ENCODE peak calls at places on chromosomes 12 and 14, in four cellular contexts. One of them, this sample, is unnamed. For H3K4me1, the result is how much of the 10 kb centered on the place peaks cover.

GRCh38 chr14:81533212-81533535 is 479 bp downstream of the SEL1L start:
- DNase-seq in CD4-positive, alpha-beta memory T cell: no peak
- DNase-seq in heart left ventricle: no peak
- DNase-seq in H1: no peak
- DNase-seq in this sample: no peak

GRCh38 chr12:132379576-132379975 is 50.2 kb upstream of the GALNT9 start:
- DNase-seq in H1: no peak
- DNase-seq in CD4-positive, alpha-beta memory T cell: no peak
- DNase-seq in heart left ventricle: no peak
- DNase-seq in this sample: no peak

GRCh38 chr12:127113945-127114344 is 1153.0 kb upstream of the TMEM132C start:
- DNase-seq in heart left ventricle: no peak
- DNase-seq in CD4-positive, alpha-beta memory T cell: no peak
- DNase-seq in H1: no peak
- DNase-seq in this sample: no peak

GRCh38 chr14:31336646-31337045 is 83.7 kb downstream of the HEATR5A start:
- DNase-seq in heart left ventricle: no peak
- DNase-seq in CD4-positive, alpha-beta memory T cell: no peak
- DNase-seq in H1: no peak
- DNase-seq in this sample: no peak

GRCh38 chr14:87149583-87150354 is 843.2 kb downstream of the GALC start:
- DNase-seq in CD4-positive, alpha-beta memory T cell: no peak
- DNase-seq in heart left ventricle: no peak
- DNase-seq in H1: peak
- DNase-seq in this sample: no peak

GRCh38 chr14:93090826-93091583 is 24.7 kb downstream of the ITPK1 start:
- DNase-seq in heart left ventricle: no peak
- DNase-seq in H1: no peak
- DNase-seq in CD4-positive, alpha-beta memory T cell: no peak
- DNase-seq in this sample: peak

GRCh38 chr12:6839482-6840201 is 1.1 kb upstream of the GNB3 start:
- DNase-seq in H1: no peak
- DNase-seq in CD4-positive, alpha-beta memory T cell: no peak
- DNase-seq in heart left ventricle: no peak
- DNase-seq in this sample: no peak

GRCh38 chr12:1398673-1399072 is 195.7 kb downstream of the FBXL14 start:
- DNase-seq in H1: no peak
- DNase-seq in heart left ventricle: no peak
- DNase-seq in CD4-positive, alpha-beta memory T cell: no peak
- DNase-seq in this sample: no peak

GRCh38 chr12:59036341-59036740 is 116.0 kb upstream of the LRIG3 start:
- DNase-seq in heart left ventricle: no peak
- DNase-seq in H1: no peak
- DNase-seq in CD4-positive, alpha-beta memory T cell: no peak
- DNase-seq in this sample: no peak

GRCh38 chr12:131643581-131644452 is 67.1 kb upstream of the SFSWAP start:
- DNase-seq in CD4-positive, alpha-beta memory T cell: no peak
- DNase-seq in H1: no peak
- DNase-seq in heart left ventricle: no peak
- DNase-seq in this sample: no peak

GRCh38 chr14:73754911-73755360 is 40.8 kb upstream of the PNMA1 start:
- DNase-seq in CD4-positive, alpha-beta memory T cell: no peak
- DNase-seq in heart left ventricle: no peak
- DNase-seq in H1: no peak
- DNase-seq in this sample: peak

GRCh38 chr12:64522807-64523206 is 70.9 kb downstream of the TBK1 start:
- DNase-seq in H1: no peak
- DNase-seq in CD4-positive, alpha-beta memory T cell: no peak
- DNase-seq in heart left ventricle: no peak
- DNase-seq in this sample: no peak

GRCh38 chr14:32939254-32940065 is 781 bp downstream of the NPAS3 start:
- DNase-seq in H1: no peak
- DNase-seq in CD4-positive, alpha-beta memory T cell: no peak
- DNase-seq in heart left ventricle: peak
- DNase-seq in this sample: peak

GRCh38 chr14:90536092-90536491 is 139.3 kb downstream of the CALM1 start:
- DNase-seq in H1: no peak
- DNase-seq in heart left ventricle: peak
- DNase-seq in CD4-positive, alpha-beta memory T cell: no peak
- DNase-seq in this sample: no peak

GRCh38 chr12:101407054-101407437 is 526 bp downstream of the ARL1 start:
- DNase-seq in CD4-positive, alpha-beta memory T cell: peak
- DNase-seq in heart left ventricle: no peak
- DNase-seq in H1: no peak
- DNase-seq in this sample: no peak

GRCh38 chr14:97408937-97409860 is 612.0 kb downstream of the VRK1 start:
- DNase-seq in CD4-positive, alpha-beta memory T cell: peak
- DNase-seq in H1: no peak
- DNase-seq in heart left ventricle: no peak
- DNase-seq in this sample: no peak

GRCh38 chr14:65817011-65817410 is 404.5 kb downstream of the FUT8 start:
- DNase-seq in CD4-positive, alpha-beta memory T cell: no peak
- DNase-seq in H1: no peak
- DNase-seq in heart left ventricle: no peak
- DNase-seq in this sample: no peak

GRCh38 chr14:101704140-101704539 is 57.4 kb upstream of the PPP2R5C start:
- DNase-seq in CD4-positive, alpha-beta memory T cell: peak
- DNase-seq in heart left ventricle: no peak
- DNase-seq in H1: no peak
- DNase-seq in this sample: no peak

GRCh38 chr12:77064891-77065360 is 443 bp downstream of the E2F7 start:
- DNase-seq in H1: no peak
- DNase-seq in heart left ventricle: no peak
- DNase-seq in CD4-positive, alpha-beta memory T cell: no peak
- DNase-seq in this sample: peak

GRCh38 chr14:100529561-100530031 is 57.6 kb downstream of the BEGAIN start:
- DNase-seq in CD4-positive, alpha-beta memory T cell: no peak
- DNase-seq in heart left ventricle: no peak
- DNase-seq in H1: no peak
- DNase-seq in this sample: peak

GRCh38 chr14:22542360-22542759 is 46.7 kb downstream of the DAD1 start:
- DNase-seq in CD4-positive, alpha-beta memory T cell: no peak
- DNase-seq in H1: no peak
- DNase-seq in heart left ventricle: no peak
- DNase-seq in this sample: no peak

GRCh38 chr14:99853206-99853605 is 60.0 kb downstream of the EML1 start:
- DNase-seq in CD4-positive, alpha-beta memory T cell: no peak
- DNase-seq in heart left ventricle: no peak
- DNase-seq in H1: no peak
- DNase-seq in this sample: no peak

GRCh38 chr12:52950553-52950952 is 1.6 kb downstream of the KRT18 start:
- DNase-seq in H1: no peak
- DNase-seq in heart left ventricle: no peak
- DNase-seq in CD4-positive, alpha-beta memory T cell: no peak
- DNase-seq in this sample: no peak

GRCh38 chr12:52951640-52952039 is 2.7 kb downstream of the KRT18 start:
- DNase-seq in CD4-positive, alpha-beta memory T cell: no peak
- DNase-seq in H1: no peak
- DNase-seq in heart left ventricle: no peak
- DNase-seq in this sample: no peak

GRCh38 chr12:52951126-52951525 is 2.2 kb downstream of the KRT18 start:
- DNase-seq in CD4-positive, alpha-beta memory T cell: no peak
- DNase-seq in heart left ventricle: no peak
- DNase-seq in H1: no peak
- DNase-seq in this sample: no peak

GRCh38 chr12:52952082-52952801 is 3.3 kb downstream of the KRT18 start:
- DNase-seq in heart left ventricle: no peak
- DNase-seq in H1: no peak
- DNase-seq in CD4-positive, alpha-beta memory T cell: no peak
- DNase-seq in this sample: no peak

DNA sequence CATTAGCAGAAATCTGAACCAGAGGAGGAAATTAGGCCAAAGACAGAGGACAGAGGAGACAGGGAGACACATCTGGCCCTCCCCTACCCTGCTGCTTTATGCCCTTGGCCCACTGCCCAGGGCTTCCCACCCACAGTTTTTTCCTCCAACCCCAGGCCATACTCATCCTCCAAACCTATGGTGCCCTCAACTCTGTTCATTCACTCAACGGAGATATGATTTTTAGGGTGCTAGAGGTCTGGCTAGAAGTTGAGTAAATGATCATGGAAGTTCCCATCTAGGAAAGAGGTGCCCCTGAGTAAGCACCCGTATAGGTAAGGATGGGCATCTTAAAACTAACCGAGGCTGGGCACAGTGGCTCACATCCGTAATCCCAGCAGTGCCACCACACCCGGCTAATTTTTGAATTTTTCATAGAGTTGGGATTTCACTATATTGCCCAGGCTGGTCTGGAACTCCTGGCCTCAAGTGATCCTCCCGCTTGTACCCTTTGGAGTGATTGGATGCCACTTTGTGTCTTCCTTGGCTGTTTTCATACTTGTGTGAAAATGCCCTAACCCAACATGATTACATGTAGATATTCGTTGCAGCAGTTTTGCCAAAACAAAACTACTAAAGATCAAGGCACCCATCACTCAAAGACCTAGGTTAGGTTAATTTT is 4.4 kb downstream of the KRT18 start:
- DNase-seq in H1: no peak
- DNase-seq in CD4-positive, alpha-beta memory T cell: no peak
- DNase-seq in heart left ventricle: no peak
- DNase-seq in this sample: no peak
- H3K27ac ChIP-seq in H1: no peak
- H3K27ac ChIP-seq in CD4-positive, alpha-beta memory T cell: no peak
- H3K27ac ChIP-seq in heart left ventricle: no peak
- H3K27ac ChIP-seq in this sample: no peak

GRCh38 chr12:24615967-24616411 is 332.9 kb downstream of the BCAT1 start:
- DNase-seq in heart left ventricle: no peak
- DNase-seq in CD4-positive, alpha-beta memory T cell: no peak
- DNase-seq in H1: no peak
- DNase-seq in this sample: no peak
- H3K4me3 ChIP-seq in heart left ventricle: no peak
- H3K4me3 ChIP-seq in CD4-positive, alpha-beta memory T cell: no peak
- H3K4me3 ChIP-seq in H1: no peak
- H3K4me3 ChIP-seq in this sample: no peak

GRCh38 chr14:104685216-104685997 is 4.0 kb upstream of the INF2 start:
- DNase-seq in H1: no peak
- DNase-seq in heart left ventricle: no peak
- DNase-seq in CD4-positive, alpha-beta memory T cell: no peak
- DNase-seq in this sample: no peak

GRCh38 chr14:104687601-104688504 is 1.6 kb upstream of the INF2 start:
- DNase-seq in heart left ventricle: peak
- DNase-seq in H1: no peak
- DNase-seq in CD4-positive, alpha-beta memory T cell: no peak
- DNase-seq in this sample: peak

GRCh38 chr14:104684449-104684821 is 5.0 kb upstream of the INF2 start:
- DNase-seq in H1: no peak
- DNase-seq in heart left ventricle: no peak
- DNase-seq in CD4-positive, alpha-beta memory T cell: no peak
- DNase-seq in this sample: no peak

GRCh38 chr14:104686624-104687517 is 2.5 kb upstream of the INF2 start:
- DNase-seq in heart left ventricle: peak
- DNase-seq in CD4-positive, alpha-beta memory T cell: no peak
- DNase-seq in H1: no peak
- DNase-seq in this sample: no peak

DNA sequence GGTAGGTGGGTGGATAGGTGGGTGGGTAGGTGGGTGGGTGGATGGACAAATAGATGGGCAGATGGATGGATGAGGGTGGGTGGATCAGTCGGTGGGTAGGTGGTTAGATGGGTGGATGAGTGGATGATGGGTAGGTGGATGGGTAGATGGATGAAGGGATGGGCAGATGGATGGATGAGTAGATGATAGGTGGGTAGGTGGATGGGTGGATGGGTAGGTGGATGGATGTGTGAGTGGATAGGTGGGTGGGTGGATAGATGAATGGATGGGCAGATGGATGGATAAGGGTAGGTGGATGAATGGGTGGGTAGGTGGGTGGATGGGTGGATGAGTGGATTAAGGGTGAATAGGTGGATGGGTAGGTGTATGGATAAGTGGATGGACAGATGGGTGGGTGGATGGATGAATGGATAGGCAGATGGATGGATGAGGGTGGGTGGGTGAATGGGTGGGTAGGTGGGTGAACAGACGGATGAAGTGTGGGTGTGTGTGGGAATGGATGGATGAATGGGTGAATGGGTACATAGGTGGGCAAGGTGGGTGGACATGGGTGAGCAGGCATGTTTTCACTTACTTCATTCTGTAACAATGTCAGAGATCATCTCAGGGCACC is 3.3 kb upstream of the INF2 start:
- DNase-seq in heart left ventricle: no peak
- DNase-seq in CD4-positive, alpha-beta memory T cell: no peak
- DNase-seq in H1: no peak
- DNase-seq in this sample: no peak
- H3K4me1 ChIP-seq in heart left ventricle: under half
- H3K4me1 ChIP-seq in CD4-positive, alpha-beta memory T cell: under half
- H3K4me1 ChIP-seq in H1: half or more
- H3K4me1 ChIP-seq in this sample: under half

GRCh38 chr14:105355049-105355575 is 40.6 kb downstream of the PACS2 start:
- DNase-seq in heart left ventricle: no peak
- DNase-seq in CD4-positive, alpha-beta memory T cell: no peak
- DNase-seq in H1: no peak
- DNase-seq in this sample: no peak
- H3K27ac ChIP-seq in heart left ventricle: no peak
- H3K27ac ChIP-seq in CD4-positive, alpha-beta memory T cell: no peak
- H3K27ac ChIP-seq in H1: no peak
- H3K27ac ChIP-seq in this sample: no peak

GRCh38 chr14:50944647-50945413 is 547 bp upstream of the PYGL start:
- DNase-seq in H1: no peak
- DNase-seq in CD4-positive, alpha-beta memory T cell: peak
- DNase-seq in heart left ventricle: peak
- DNase-seq in this sample: peak
- H3K4me3 ChIP-seq in H1: peak
- H3K4me3 ChIP-seq in CD4-positive, alpha-beta memory T cell: no peak
- H3K4me3 ChIP-seq in heart left ventricle: peak
- H3K4me3 ChIP-seq in this sample: peak